ENCODE peak calls at places on chromosomes 3 and 15, in four cellular contexts. S is LoVo, X is caudate nucleus, K is NCI-H774. I is an unnamed sample.

GRCh38 chr15:52233405-52233804 is 42.2 kb upstream of the GNB5 start:
- DNase-seq in S (no peak), X (no peak), K (no peak), I (no peak)

GRCh38 chr3:14791343-14791945 is 27.3 kb upstream of the FGD5 start:
- DNase-seq in S (peak; percentile 37), X (no peak), K (peak; percentile 12), I (peak; percentile 24)

GRCh38 chr15:100105101-100105500 is 236.7 kb downstream of the ADAMTS17 start:
- DNase-seq in S (no peak), X (no peak), K (no peak), I (no peak)

GRCh38 chr3:51686512-51687215 is 15.6 kb downstream of the TEX264 start:
- DNase-seq in S (no peak), X (no peak), K (no peak), I (no peak)

GRCh38 chr3:155230382-155230781 is 63.1 kb downstream of the STRIT1 start:
- DNase-seq in S (no peak), X (no peak), K (no peak), I (no peak)

GRCh38 chr3:148329481-148330220 is 368.1 kb upstream of the AGTR1 start:
- DNase-seq in S (no peak), X (no peak), K (no peak), I (no peak)

GRCh38 chr3:128922804-128923459 is 43.5 kb downstream of the ACAD9 start:
- DNase-seq in S (no peak), X (no peak), K (no peak), I (no peak)

GRCh38 chr15:37536967-37537624 is 397.3 kb upstream of the TMCO5A start:
- DNase-seq in S (no peak), X (no peak), K (no peak), I (no peak)

GRCh38 chr15:33022629-33023028 is 171.9 kb downstream of the FMN1 start:
- DNase-seq in S (no peak), X (no peak), K (no peak), I (peak; percentile 6)

GRCh38 chr3:174336774-174337173 is 522.4 kb upstream of the NAALADL2 start:
- DNase-seq in S (no peak), X (no peak), K (no peak), I (no peak)

GRCh38 chr3:79517766-79518413 is 249.9 kb downstream of the ROBO1 start:
- DNase-seq in S (peak; percentile 6), X (no peak), K (no peak), I (peak; percentile 18)

GRCh38 chr15:81195339-81195864 is 1.3 kb upstream of the IL16 start:
- DNase-seq in S (no peak), X (no peak), K (no peak), I (no peak)

GRCh38 chr3:116302087-116302747 is 143.1 kb downstream of the LSAMP start:
- DNase-seq in S (no peak), X (no peak), K (no peak), I (no peak)

GRCh38 chr3:156050918-156051317 is 69.5 kb upstream of the KCNAB1 start:
- DNase-seq in S (no peak), X (no peak), K (no peak), I (no peak)

GRCh38 chr3:45105855-45106655 is 40.1 kb downstream of the CDCP1 start:
- DNase-seq in S (no peak), X (no peak), K (no peak), I (no peak)

GRCh38 chr3:119690043-119690656 is 12.7 kb upstream of the CFAP91 start:
- DNase-seq in S (peak; percentile 12), X (no peak), K (no peak), I (no peak)

GRCh38 chr3:156705761-156706631 is 31.6 kb downstream of the TIPARP start:
- DNase-seq in S (no peak), X (no peak), K (no peak), I (no peak)

GRCh38 chr3:168285506-168285905 is 189.8 kb upstream of the GOLIM4 start:
- DNase-seq in S (no peak), X (no peak), K (no peak), I (no peak)

GRCh38 chr15:37995461-37996347 is 61.3 kb downstream of the TMCO5A start:
- DNase-seq in S (peak; percentile 58), X (no peak), K (peak; percentile 21), I (no peak)

GRCh38 chr3:79602385-79602784 is 165.4 kb downstream of the ROBO1 start:
- DNase-seq in S (no peak), X (no peak), K (no peak), I (no peak)

GRCh38 chr15:82951472-82952155 is 906 bp downstream of the HOMER2 start:
- DNase-seq in S (no peak), X (no peak), K (no peak), I (no peak)

GRCh38 chr3:175002732-175003143 is 143.6 kb downstream of the NAALADL2 start:
- DNase-seq in S (no peak), X (no peak), K (no peak), I (no peak)

GRCh38 chr15:95377251-95377852 is 953.1 kb upstream of the NR2F2 start:
- DNase-seq in S (no peak), X (no peak), K (no peak), I (no peak)

GRCh38 chr3:121855555-121855954 is 20.5 kb downstream of the EAF2 start:
- DNase-seq in S (no peak), X (no peak), K (no peak), I (no peak)

GRCh38 chr3:45178131-45179023 is 32.2 kb upstream of the CDCP1 start:
- DNase-seq in S (no peak), X (no peak), K (no peak), I (no peak)

GRCh38 chr15:99042909-99043308 is 35.3 kb upstream of the PGPEP1L start:
- DNase-seq in S (no peak), X (no peak), K (no peak), I (no peak)

GRCh38 chr15:56475351-56475750 is 10.4 kb upstream of the MNS1 start:
- DNase-seq in S (no peak), X (no peak), K (no peak), I (no peak)

GRCh38 chr15:48565560-48566482 is 79.7 kb downstream of the FBN1 start:
- DNase-seq in S (peak; percentile 30), X (no peak), K (no peak), I (no peak)